ENCODE peak calls at places on chromosomes 2 and 18, in six cellular contexts. K is tibial nerve, J is IMR-90, T is aorta, S is lower leg skin, X is HFF-Myc. L is an unnamed sample.

GRCh38 chr2:196143641-196144236 is 27.6 kb downstream of the STK17B start:
- DNase-seq in J (peak), K (no peak), T (no peak), S (no peak), X (no peak), L (no peak)

GRCh38 chr2:47664817-47665216 is 118.1 kb upstream of the MSH6 start:
- DNase-seq in K (no peak), J (no peak), T (no peak), X (no peak), S (no peak), L (no peak)

GRCh38 chr2:113886479-113887383 is 3.2 kb upstream of the ACTR3 start:
- DNase-seq in S (peak), X (peak), T (no peak), K (peak), J (peak), L (peak)

GRCh38 chr2:24329700-24330099 is 30.6 kb downstream of the ITSN2 start:
- DNase-seq in X (no peak), T (no peak), K (no peak), J (no peak), S (no peak), L (no peak)

GRCh38 chr2:23809168-23809567 is 117.8 kb downstream of the ATAD2B start:
- DNase-seq in K (no peak), J (no peak), X (no peak), T (no peak), S (no peak), L (no peak)

GRCh38 chr2:113228351-113228750 is 50.4 kb downstream of the PAX8 start:
- DNase-seq in S (no peak), J (no peak), X (no peak), T (no peak), K (no peak), L (no peak)

GRCh38 chr2:23661276-23662050 is 265.5 kb downstream of the ATAD2B start:
- DNase-seq in S (no peak), T (no peak), K (no peak), X (no peak), J (no peak), L (no peak)

GRCh38 chr2:122108186-122108585 is 352.7 kb downstream of the TSN start:
- DNase-seq in T (no peak), S (no peak), J (no peak), X (no peak), K (no peak), L (no peak)

GRCh38 chr18:4399929-4400328 is 55.2 kb downstream of the DLGAP1 start:
- DNase-seq in S (no peak), J (no peak), X (no peak), K (no peak), T (no peak), L (no peak)

GRCh38 chr2:16591370-16591933 is 74.2 kb downstream of the CYRIA start:
- DNase-seq in T (no peak), K (no peak), S (no peak), J (no peak), X (no peak), L (no peak)

GRCh38 chr2:189770590-189771322 is 8.2 kb upstream of the OSGEPL1 start:
- DNase-seq in K (no peak), T (no peak), S (no peak), X (no peak), J (no peak), L (no peak)

GRCh38 chr2:46615555-46616487 is 136.5 kb downstream of the TMEM247 start:
- DNase-seq in X (no peak), K (no peak), T (no peak), S (no peak), J (peak), L (no peak)

GRCh38 chr18:57909620-57910019 is 106.5 kb upstream of the ATP8B1 start:
- DNase-seq in J (no peak), S (no peak), T (no peak), K (no peak), X (no peak), L (no peak)

GRCh38 chr2:235595420-235596010 is 101.7 kb downstream of the AGAP1 start:
- DNase-seq in X (peak), J (peak), K (peak), S (peak), T (peak), L (peak)

GRCh38 chr2:61340242-61340641 is 130.6 kb downstream of the USP34 start:
- DNase-seq in T (no peak), J (peak), K (no peak), S (no peak), X (peak), L (peak)

GRCh38 chr18:9106094-9106493 is 3.6 kb downstream of the NDUFV2 start:
- DNase-seq in S (no peak), J (no peak), T (no peak), X (no peak), K (no peak), L (no peak)
- H3K4me3 ChIP-seq in S (no peak), J (peak), T (peak), X (peak), K (no peak), L (peak)

DNA sequence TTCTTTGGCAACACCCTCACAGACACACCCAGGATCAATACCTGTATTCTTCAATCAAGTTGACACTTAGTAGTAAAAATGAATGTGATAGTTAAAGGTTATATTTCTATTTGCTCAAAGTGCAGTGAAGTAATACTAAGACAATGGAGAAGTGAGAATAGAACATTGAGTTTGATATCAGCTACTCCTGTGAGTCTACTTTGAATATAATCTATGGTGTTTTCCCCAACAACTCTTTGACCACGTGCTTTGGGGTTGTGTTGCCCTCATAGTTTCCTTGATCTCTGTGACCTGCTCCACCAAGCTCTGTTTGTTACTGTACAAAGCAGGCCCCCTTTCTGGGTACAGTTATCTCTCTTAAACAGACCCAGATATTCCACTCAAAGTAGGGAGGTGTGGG is 222.8 kb downstream of the GALR1 start:
- DNase-seq in K (no peak), T (no peak), S (no peak), X (no peak), J (no peak), L (no peak)
- H3K4me3 ChIP-seq in K (no peak), T (no peak), S (no peak), X (no peak), J (no peak), L (no peak)

DNA sequence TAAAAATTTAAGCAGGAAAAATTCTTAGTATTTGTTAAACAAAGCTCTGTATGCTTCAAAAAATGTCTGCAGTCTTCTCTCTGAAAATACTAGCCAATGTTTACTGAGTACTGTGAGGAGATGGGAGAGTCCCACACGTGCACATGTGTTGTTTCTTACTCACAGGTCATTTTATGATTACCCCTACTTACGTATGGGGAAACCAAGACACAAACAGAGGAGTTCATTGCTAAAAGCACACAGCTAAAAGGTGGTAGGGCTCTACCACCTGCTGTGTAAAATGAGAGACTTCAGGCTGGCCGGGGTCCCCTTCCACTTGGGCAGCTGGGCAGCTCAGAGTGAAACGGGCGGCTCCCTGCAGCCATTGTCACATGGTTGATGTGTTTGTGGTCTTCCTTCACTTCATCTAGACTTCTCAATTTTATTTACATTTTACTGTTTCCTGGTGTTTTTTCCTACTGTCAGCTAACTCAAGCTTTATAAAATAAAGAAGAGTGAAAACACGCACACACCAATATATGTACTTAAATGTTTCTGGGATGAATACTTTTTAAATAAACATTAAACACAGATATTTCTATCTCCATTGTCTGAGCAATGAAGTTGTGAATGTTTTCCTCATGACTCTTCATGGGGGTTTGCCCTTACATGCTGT is 71.2 kb downstream of the MBP start:
- DNase-seq in T (no peak), X (no peak), K (no peak), J (peak), S (no peak), L (peak)
- H3K4me3 ChIP-seq in T (no peak), X (no peak), K (no peak), J (no peak), S (no peak), L (no peak)

GRCh38 chr2:162011718-162012564 is 62.1 kb downstream of the DPP4 start:
- DNase-seq in T (no peak), J (no peak), S (no peak), X (no peak), K (no peak), L (no peak)
- H3K4me3 ChIP-seq in T (no peak), J (no peak), S (no peak), X (no peak), K (no peak), L (no peak)

GRCh38 chr2:174633621-174633927 is 36.0 kb upstream of the WIPF1 start:
- DNase-seq in T (no peak), X (no peak), K (no peak), S (no peak), J (no peak), L (peak)
- H3K4me3 ChIP-seq in T (no peak), X (no peak), K (peak), S (no peak), J (no peak), L (no peak)

DNA sequence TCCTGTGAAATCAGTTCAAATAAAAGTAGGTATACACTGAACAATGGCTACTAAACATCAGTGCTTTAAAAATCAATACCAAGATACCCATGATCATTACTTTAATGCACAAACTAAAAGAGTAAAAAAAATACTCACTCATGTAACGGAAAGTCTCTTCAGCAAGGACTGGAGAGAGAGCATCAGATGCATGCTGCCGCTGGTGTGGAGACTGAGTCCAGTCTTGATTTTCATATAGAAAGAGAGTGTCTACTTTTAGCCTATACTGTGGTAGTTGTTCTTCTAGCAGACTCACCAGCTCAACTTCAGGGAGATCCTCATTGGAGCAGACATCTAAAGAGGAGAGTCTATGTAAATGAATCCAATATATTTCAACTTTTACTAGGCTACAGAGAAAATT is 44.0 kb downstream of the TRAK2 start:
- DNase-seq in J (peak), X (no peak), T (no peak), K (no peak), S (no peak), L (no peak)
- H3K4me3 ChIP-seq in J (no peak), X (no peak), T (no peak), K (no peak), S (no peak), L (peak)